ENCODE peak calls at places on chromosome 2, in five cellular contexts. C is heart right ventricle, G is OCI-LY7, H is heart left ventricle, Q is substantia nigra. K is an unnamed sample.

GRCh38 chr2:66489433-66489832 is 54.5 kb downstream of the MEIS1 start:
- DNase-seq in C (no peak), G (no peak), H (no peak), Q (peak; percentile 4), K (no peak)

GRCh38 chr2:64035067-64035942 is 16.1 kb upstream of the VPS54 start:
- DNase-seq in C (no peak), G (no peak), H (no peak), Q (no peak), K (no peak)

GRCh38 chr2:74307720-74308119 is 35.5 kb downstream of the SLC4A5 start:
- DNase-seq in C (no peak), G (no peak), H (no peak), Q (no peak), K (no peak)

GRCh38 chr2:211948932-211949331 is 589.7 kb downstream of the ERBB4 start:
- DNase-seq in C (no peak), G (no peak), H (no peak), Q (no peak), K (no peak)

GRCh38 chr2:73718851-73719621 is 18.1 kb downstream of the TPRKB start:
- DNase-seq in C (no peak), G (no peak), H (no peak), Q (no peak), K (peak; percentile 15)

GRCh38 chr2:70907130-70907756 is 28.5 kb upstream of the ATP6V1B1 start:
- DNase-seq in C (no peak), G (no peak), H (no peak), Q (no peak), K (no peak)

GRCh38 chr2:64698668-64699444 is 45.1 kb upstream of the SERTAD2 start:
- DNase-seq in C (no peak), G (no peak), H (no peak), Q (no peak), K (no peak)

GRCh38 chr2:29053223-29053622 is 21.1 kb downstream of the PCARE start:
- DNase-seq in C (no peak), G (no peak), H (no peak), Q (no peak), K (no peak)

GRCh38 chr2:70975237-70975636 is 3.2 kb upstream of the ANKRD53 start:
- DNase-seq in C (no peak), G (no peak), H (no peak), Q (no peak), K (no peak)

GRCh38 chr2:223970343-223971128 is 13.3 kb downstream of the MRPL44 start:
- DNase-seq in C (peak; percentile 32), G (peak; percentile 69), H (peak; percentile 29), Q (no peak), K (no peak)

GRCh38 chr2:22124003-22124402 is 1000.2 kb downstream of the TDRD15 start:
- DNase-seq in C (no peak), G (no peak), H (no peak), Q (no peak), K (no peak)

GRCh38 chr2:166996465-166996864 is 108.2 kb downstream of the XIRP2 start:
- DNase-seq in C (no peak), G (no peak), H (no peak), Q (no peak), K (no peak)

GRCh38 chr2:32963941-32964340 is 17.2 kb downstream of the LTBP1 start:
- DNase-seq in C (no peak), G (no peak), H (no peak), Q (no peak), K (no peak)

GRCh38 chr2:17171446-17172049 is 346.7 kb downstream of the RAD51AP2 start:
- DNase-seq in C (peak; percentile 5), G (peak; percentile 19), H (no peak), Q (peak; percentile 25), K (peak; percentile 38)

GRCh38 chr2:157838442-157839161 is 37.5 kb downstream of the ACVR1 start:
- DNase-seq in C (peak; percentile 54), G (no peak), H (peak; percentile 48), Q (peak; percentile 25), K (peak; percentile 67)

GRCh38 chr2:3784731-3785130 is 81.4 kb downstream of the DCDC2C start:
- DNase-seq in C (no peak), G (no peak), H (no peak), Q (no peak), K (no peak)

GRCh38 chr2:210195066-210195852 is 24.1 kb upstream of the KANSL1L start:
- DNase-seq in C (peak; percentile 19), G (peak; percentile 68), H (no peak), Q (no peak), K (no peak)

GRCh38 chr2:202442882-202443281 is 66.8 kb downstream of the BMPR2 start:
- DNase-seq in C (no peak), G (no peak), H (no peak), Q (no peak), K (no peak)

GRCh38 chr2:157441072-157441454 is 2.8 kb downstream of the CYTIP start:
- DNase-seq in C (peak; percentile 21), G (peak; percentile 66), H (peak; percentile 23), Q (no peak), K (no peak)

GRCh38 chr2:31028415-31028814 is 109.8 kb downstream of the GALNT14 start:
- DNase-seq in C (no peak), G (no peak), H (no peak), Q (no peak), K (no peak)

GRCh38 chr2:236568922-236569592 is 568 bp upstream of the ACKR3 start:
- DNase-seq in C (no peak), G (no peak), H (no peak), Q (no peak), K (no peak)

GRCh38 chr2:112768432-112768831 is 4.0 kb upstream of the CKAP2L start:
- DNase-seq in C (no peak), G (no peak), H (no peak), Q (no peak), K (no peak)

GRCh38 chr2:197121756-197122385 is 188.7 kb downstream of the ANKRD44 start:
- DNase-seq in C (no peak), G (no peak), H (no peak), Q (no peak), K (no peak)

GRCh38 chr2:9837451-9837850 is 5.8 kb upstream of the TAF1B start:
- DNase-seq in C (no peak), G (no peak), H (no peak), Q (no peak), K (no peak)

GRCh38 chr2:216292886-216293291 is 79.4 kb downstream of the MARCHF4 start:
- DNase-seq in C (no peak), G (no peak), H (no peak), Q (peak; percentile 52), K (no peak)

GRCh38 chr2:159712929-159713575 is 746 bp downstream of the MARCHF7 start:
- DNase-seq in C (no peak), G (peak; percentile 61), H (no peak), Q (no peak), K (no peak)

GRCh38 chr2:45891719-45892118 is 240.2 kb downstream of the PRKCE start:
- DNase-seq in C (no peak), G (no peak), H (no peak), Q (no peak), K (peak; percentile 56)

GRCh38 chr2:236613607-236614006 is 44.0 kb downstream of the ACKR3 start:
- DNase-seq in C (no peak), G (no peak), H (no peak), Q (no peak), K (no peak)

GRCh38 chr2:206113148-206113547 is 27.2 kb upstream of the INO80D start:
- DNase-seq in C (no peak), G (no peak), H (no peak), Q (no peak), K (no peak)

GRCh38 chr2:60998628-60999545 is 18.6 kb upstream of the PEX13 start:
- DNase-seq in C (no peak), G (peak; percentile 82), H (no peak), Q (no peak), K (no peak)

GRCh38 chr2:235098736-235099494 is 147.1 kb downstream of the SH3BP4 start:
- DNase-seq in C (no peak), G (no peak), H (no peak), Q (no peak), K (no peak)

GRCh38 chr2:119745566-119745965 is 14.2 kb upstream of the PTPN4 start:
- DNase-seq in C (no peak), G (no peak), H (no peak), Q (no peak), K (no peak)
- H3K27ac ChIP-seq in C (no peak overlapping the region), G (no peak overlapping the region), H (no peak overlapping the region), Q (no peak overlapping the region), K (no peak overlapping the region)

GRCh38 chr2:233853883-233854240 is 473 bp downstream of the HJURP start:
- DNase-seq in C (no peak), G (peak; percentile 31), H (no peak), Q (no peak), K (no peak)

GRCh38 chr2:233853353-233853752 is 982 bp downstream of the HJURP start:
- DNase-seq in C (no peak), G (no peak), H (no peak), Q (no peak), K (no peak)

GRCh38 chr2:233850745-233851144 is 3.6 kb downstream of the HJURP start:
- DNase-seq in C (no peak), G (no peak), H (no peak), Q (no peak), K (no peak)

GRCh38 chr2:233851169-233851568 is 3.2 kb downstream of the HJURP start:
- DNase-seq in C (no peak), G (no peak), H (no peak), Q (no peak), K (no peak)

DNA sequence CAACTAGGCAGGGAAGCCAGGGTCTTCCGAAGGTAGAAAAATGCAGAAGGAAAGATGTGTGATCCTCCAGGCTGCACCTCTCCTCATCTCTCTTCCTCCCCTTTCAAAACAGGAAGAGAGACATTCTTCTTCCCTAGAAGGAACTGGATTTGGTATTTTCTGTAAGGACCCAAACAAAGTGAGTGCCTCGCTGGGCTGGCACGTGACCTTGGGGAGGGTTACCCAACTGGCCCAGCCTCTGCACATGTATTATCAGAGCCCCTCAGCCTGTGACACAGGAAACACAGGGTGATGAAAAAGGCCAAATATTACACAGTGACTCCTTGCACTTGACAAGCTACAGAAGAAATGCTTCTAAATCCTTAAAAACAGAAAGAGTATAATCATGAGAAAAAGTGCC is 2.3 kb downstream of the HJURP start:
- DNase-seq in C (no peak), G (no peak), H (no peak), Q (no peak), K (no peak)
- H3K27ac ChIP-seq in C (no peak overlapping the region), G (no peak overlapping the region), H (no peak overlapping the region), Q (no peak overlapping the region), K (no peak overlapping the region)

GRCh38 chr2:239498576-239498975 is 97.8 kb upstream of the HDAC4 start:
- DNase-seq in C (no peak), G (no peak), H (no peak), Q (no peak), K (no peak)

GRCh38 chr2:239495816-239496371 is 95.1 kb upstream of the HDAC4 start:
- DNase-seq in C (no peak), G (no peak), H (no peak), Q (no peak), K (no peak)

GRCh38 chr2:239496700-239497099 is 95.9 kb upstream of the HDAC4 start:
- DNase-seq in C (no peak), G (peak; percentile 28), H (no peak), Q (no peak), K (no peak)

GRCh38 chr2:239494578-239494977 is 93.8 kb upstream of the HDAC4 start:
- DNase-seq in C (no peak), G (no peak), H (no peak), Q (no peak), K (no peak)

GRCh38 chr2:239495175-239495574 is 94.4 kb upstream of the HDAC4 start:
- DNase-seq in C (no peak), G (no peak), H (no peak), Q (no peak), K (no peak)
- H3K27ac ChIP-seq in C (no peak overlapping the region), G (no peak overlapping the region), H (no peak overlapping the region), Q (no peak overlapping the region), K (no peak overlapping the region)

GRCh38 chr2:173075781-173076556 is at the start of gene MAP3K20:
- DNase-seq in C (peak; percentile 82), G (peak; percentile 78), H (peak; percentile 81), Q (peak; percentile 64), K (peak; percentile 85)
- H3K27ac ChIP-seq in C (peak within 1 kb of the TSS; percentile 97), G (peak within 1 kb of the TSS; percentile 39), H (peak within 1 kb of the TSS; percentile 92), Q (peak within 1 kb of the TSS; percentile 58), K (peak within 1 kb of the TSS; percentile 86)

K was measured in pancreas.